ENCODE peak calls at places on chromosomes 12 and 14, in five cellular contexts. D, R, K, T and U are unnamed samples. For H3K4me1, the result is how much of the 10 kb centered on the place peaks cover.

GRCh38 chr12:39443704-39444234 is 849 bp upstream of the KIF21A start:
- DNase-seq in T (peak), K (no peak), R (no peak), D (no peak), U (no peak)

GRCh38 chr14:77376380-77376770 is 519 bp downstream of the TMED8 start:
- DNase-seq in K (peak), R (peak), T (no peak), D (no peak), U (no peak)

GRCh38 chr14:71322660-71323250 is 415.5 kb downstream of the PCNX1 start:
- DNase-seq in T (no peak), D (peak), R (no peak), K (no peak), U (no peak)

GRCh38 chr14:76719664-76720063 is 41.6 kb upstream of the VASH1 start:
- DNase-seq in T (no peak), K (no peak), R (no peak), D (no peak), U (no peak)

GRCh38 chr14:92986254-92987147 is 63.6 kb downstream of the CHGA start:
- DNase-seq in R (peak), K (peak), D (peak), T (peak), U (no peak)

GRCh38 chr14:54132485-54132884 is 175.9 kb upstream of the BMP4 start:
- DNase-seq in D (no peak), K (no peak), R (no peak), T (no peak), U (no peak)

GRCh38 chr12:13044002-13044858 is at the start of gene FAM234B:
- DNase-seq in R (peak), T (peak), D (peak), K (peak), U (peak)

GRCh38 chr12:69068431-69068830 is 135.5 kb upstream of the CPM start:
- DNase-seq in D (peak), R (peak), T (peak), K (no peak), U (no peak)

GRCh38 chr14:103084021-103084919 is at the start of gene LBHD2:
- DNase-seq in R (no peak), T (no peak), K (no peak), D (no peak), U (no peak)

GRCh38 chr12:118103231-118103600 is 595 bp downstream of the VSIG10 start:
- DNase-seq in R (no peak), K (no peak), D (peak), T (no peak), U (no peak)

GRCh38 chr12:89674326-89674942 is 34.2 kb downstream of the ATP2B1 start:
- DNase-seq in D (no peak), R (no peak), T (no peak), K (no peak), U (no peak)
- H3K27ac ChIP-seq in D (no peak), R (no peak), T (no peak), K (no peak), U (no peak)

DNA sequence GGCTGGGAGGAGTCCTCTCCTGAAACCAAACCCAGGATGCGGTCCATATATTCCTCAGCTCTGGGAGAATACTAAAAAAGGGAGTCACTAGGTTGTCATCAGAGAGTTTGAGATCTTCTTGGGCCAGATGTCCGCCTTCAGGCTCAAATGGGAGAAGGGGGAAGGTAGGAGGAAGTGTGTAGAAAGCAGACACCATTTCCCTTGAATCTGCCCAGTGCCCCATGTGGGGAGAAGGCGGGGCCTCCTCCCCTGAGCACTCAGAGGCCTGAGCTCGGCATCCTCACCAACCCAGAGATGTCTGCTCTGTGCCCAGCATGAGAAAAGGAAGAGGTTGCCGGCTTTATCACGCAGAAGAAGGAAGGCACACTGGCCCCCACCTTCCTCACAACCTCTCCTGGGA is 37.3 kb downstream of the LTBP2 start:
- DNase-seq in R (no peak), K (no peak), T (no peak), D (no peak), U (no peak)
- H3K4me1 ChIP-seq in R (half or more), K (under half), T (under half), D (half or more), U (under half)

GRCh38 chr12:113305281-113305856 is 29.5 kb downstream of the SLC8B1 start:
- DNase-seq in R (no peak), D (no peak), T (no peak), K (no peak), U (no peak)
- H3K27ac ChIP-seq in R (no peak), D (no peak), T (no peak), K (no peak), U (no peak)

GRCh38 chr12:52247622-52248540 is 14.8 kb downstream of the KRT7 start:
- DNase-seq in T (no peak), R (no peak), D (no peak), K (peak), U (no peak)
- H3K4me1 ChIP-seq in T (under half), R (half or more), D (under half), K (under half), U (under half)

GRCh38 chr12:56916296-56916995 is 17.8 kb downstream of the SDR9C7 start:
- DNase-seq in T (no peak), D (no peak), K (no peak), R (no peak), U (no peak)

GRCh38 chr12:56916996-56917333 is 17.2 kb downstream of the SDR9C7 start:
- DNase-seq in K (no peak), T (no peak), D (no peak), R (no peak), U (no peak)

GRCh38 chr12:56914724-56915123 is 19.5 kb downstream of the SDR9C7 start:
- DNase-seq in K (no peak), R (no peak), D (no peak), T (peak), U (no peak)

GRCh38 chr12:56914256-56914655 is 20.0 kb downstream of the SDR9C7 start:
- DNase-seq in D (no peak), R (no peak), K (no peak), T (no peak), U (no peak)
- H3K27ac ChIP-seq in D (no peak), R (no peak), K (no peak), T (no peak), U (no peak)

GRCh38 chr12:120851444-120851843 is 52.7 kb downstream of the SPPL3 start:
- DNase-seq in T (no peak), K (no peak), D (no peak), R (no peak), U (peak)
- H3K4me1 ChIP-seq in T (under half), K (under half), D (under half), R (half or more), U (under half)

GRCh38 chr12:56661560-56661959 is 15.8 kb upstream of the ATP5F1B start:
- DNase-seq in D (no peak), T (no peak), K (no peak), R (no peak), U (no peak)
- H3K27ac ChIP-seq in D (no peak), T (no peak), K (no peak), R (no peak), U (no peak)

GRCh38 chr14:68663385-68664076 is 129.3 kb downstream of the ZFP36L1 start:
- DNase-seq in D (peak), R (no peak), T (no peak), K (peak), U (no peak)
- H3K4me1 ChIP-seq in D (under half), R (half or more), T (under half), K (under half), U (under half)

GRCh38 chr12:107435072-107435471 is 250.5 kb upstream of the PWP1 start:
- DNase-seq in R (no peak), T (no peak), K (no peak), D (no peak), U (no peak)

GRCh38 chr12:107431942-107432341 is 253.7 kb upstream of the PWP1 start:
- DNase-seq in T (no peak), D (no peak), K (no peak), R (no peak), U (no peak)

GRCh38 chr12:107423531-107423930 is 262.1 kb upstream of the PWP1 start:
- DNase-seq in K (no peak), R (no peak), D (no peak), T (no peak), U (no peak)

DNA sequence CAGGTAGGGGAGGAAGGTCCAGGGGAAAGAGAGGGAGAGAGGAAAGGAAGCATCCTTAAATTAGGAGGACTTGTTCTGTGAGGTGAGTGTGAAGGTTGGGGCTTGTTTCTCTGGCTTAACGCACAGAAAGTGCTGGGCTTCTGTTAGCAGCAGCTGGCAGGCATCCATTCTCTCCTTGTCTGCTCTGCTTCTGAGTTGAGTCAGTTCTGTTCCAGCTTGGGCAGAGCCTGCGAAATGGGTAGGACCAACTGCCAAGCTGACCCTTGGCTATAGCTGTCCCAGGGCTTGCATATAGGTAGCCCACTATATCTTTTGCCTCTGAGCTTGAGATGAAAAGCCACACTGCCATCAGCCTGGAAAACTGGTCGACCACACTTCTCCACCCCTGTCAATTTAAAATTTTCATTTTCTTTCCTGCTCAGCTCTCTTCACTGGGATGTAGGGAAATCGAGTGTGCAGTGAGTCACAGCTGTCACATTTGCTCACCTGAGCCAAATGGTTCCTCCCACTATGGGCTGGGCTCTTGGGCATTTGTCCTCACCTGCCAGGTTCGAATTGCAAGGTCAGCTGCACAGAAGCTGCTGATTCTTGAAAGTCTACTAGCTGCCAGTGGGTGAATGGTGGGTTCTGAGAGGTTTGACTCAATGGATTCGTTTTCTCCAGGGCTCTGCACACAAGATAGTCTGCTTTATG is 256.4 kb upstream of the PWP1 start:
- DNase-seq in D (no peak), T (no peak), R (peak), K (no peak), U (no peak)
- H3K27ac ChIP-seq in D (no peak), T (no peak), R (no peak), K (no peak), U (peak)

GRCh38 chr12:168201-168600 is 45.8 kb downstream of the SLC6A12 start:
- DNase-seq in T (no peak), K (no peak), D (no peak), R (no peak), U (no peak)

GRCh38 chr12:168763-169525 is 45.0 kb downstream of the SLC6A12 start:
- DNase-seq in T (no peak), K (no peak), R (no peak), D (peak), U (no peak)

GRCh38 chr12:171276-171675 is 42.7 kb downstream of the SLC6A12 start:
- DNase-seq in T (no peak), K (no peak), D (no peak), R (no peak), U (no peak)

GRCh38 chr12:170361-171225 is 43.4 kb downstream of the SLC6A12 start:
- DNase-seq in K (no peak), T (no peak), D (no peak), R (no peak), U (no peak)

DNA sequence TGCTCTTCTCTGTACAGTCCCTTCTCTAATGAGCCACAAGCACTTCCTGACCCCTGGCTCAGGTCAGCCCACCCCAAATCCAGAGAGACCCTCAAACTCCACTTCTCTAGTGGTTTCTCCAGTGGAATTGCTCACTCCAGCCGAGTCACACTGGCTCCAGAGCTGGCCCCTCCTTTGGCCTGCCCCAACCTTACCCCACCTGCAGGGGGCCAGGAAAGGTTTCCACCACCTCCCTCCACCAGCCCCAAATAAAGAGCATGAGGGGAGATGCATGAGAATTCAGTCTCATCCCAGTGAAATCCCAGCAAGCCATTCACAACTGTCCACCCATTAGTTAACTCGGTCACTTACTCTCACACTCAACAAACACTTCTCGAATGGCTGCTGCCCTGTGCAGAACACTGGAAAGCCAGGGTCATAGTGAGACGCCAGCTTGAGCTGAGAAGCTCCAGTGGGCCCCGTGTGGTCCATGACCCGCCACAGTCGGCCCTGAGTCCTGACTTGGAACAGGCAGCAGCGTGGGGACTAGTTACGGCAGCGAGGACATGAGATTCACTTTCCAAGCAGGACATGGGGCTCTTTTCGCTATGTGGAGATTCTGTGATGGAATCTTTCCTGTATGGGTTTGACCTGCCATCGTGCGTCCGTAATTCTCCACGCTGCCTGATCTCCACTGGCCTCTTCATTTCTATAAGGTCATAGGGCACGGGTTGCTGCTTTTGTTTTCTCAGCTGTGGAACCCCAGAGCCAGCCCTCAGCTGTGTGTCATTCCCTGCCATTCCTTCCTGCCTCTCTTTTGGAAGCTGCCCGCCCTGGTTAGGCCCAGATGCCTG is 44.2 kb downstream of the SLC6A12 start:
- DNase-seq in R (no peak), D (no peak), T (no peak), K (no peak), U (no peak)
- H3K4me1 ChIP-seq in R (under half), D (under half), T (under half), K (under half), U (under half)